ENCODE peak calls at places on chromosomes 7 and 10, in five cellular contexts. S, T, G, Z and N are unnamed samples.

GRCh38 chr10:95474228-95475002 is 86.8 kb downstream of the SORBS1 start:
- DNase-seq in G (no peak), T (no peak), S (peak; percentile 56), Z (no peak), N (no peak)

GRCh38 chr7:24422611-24423010 is 138.6 kb downstream of the NPY start:
- DNase-seq in G (no peak), Z (no peak), S (no peak), T (no peak), N (no peak)

GRCh38 chr7:741850-742249 is 14.8 kb upstream of the PRKAR1B start:
- DNase-seq in T (no peak), S (no peak), Z (no peak), G (no peak), N (no peak)

GRCh38 chr10:84429926-84430520 is 101.6 kb downstream of the CCSER2 start:
- DNase-seq in G (peak; percentile 57), T (peak; percentile 41), Z (peak; percentile 68), S (no peak), N (peak; percentile 56)

GRCh38 chr10:131723601-131724530 is 176.9 kb upstream of the PPP2R2D start:
- DNase-seq in Z (no peak), G (no peak), T (no peak), S (no peak), N (no peak)

GRCh38 chr7:100490483-100491191 is 6.9 kb downstream of the NYAP1 start:
- DNase-seq in S (no peak), Z (peak; percentile 16), G (no peak), T (no peak), N (no peak)

GRCh38 chr7:69657331-69657730 is 59.1 kb downstream of the AUTS2 start:
- DNase-seq in T (no peak), S (no peak), G (no peak), Z (no peak), N (no peak)

GRCh38 chr10:79905322-79906314 is 43.3 kb downstream of the SFTPD start:
- DNase-seq in Z (no peak), G (no peak), S (peak; percentile 20), T (peak; percentile 5), N (no peak)

GRCh38 chr10:109972372-109973001 is 35.3 kb upstream of the ADD3 start:
- DNase-seq in T (no peak), S (no peak), Z (no peak), G (no peak), N (no peak)

GRCh38 chr7:102917436-102918353 is 4.9 kb downstream of the LRRC17 start:
- DNase-seq in G (no peak), T (peak; percentile 34), Z (no peak), S (no peak), N (no peak)

GRCh38 chr7:30472771-30473392 is 5.7 kb downstream of the NOD1 start:
- DNase-seq in T (peak; percentile 53), S (peak; percentile 83), G (no peak), Z (no peak), N (no peak)

GRCh38 chr10:112335104-112335840 is 38.6 kb upstream of the ACSL5 start:
- DNase-seq in G (no peak), T (peak; percentile 8), Z (no peak), S (no peak), N (no peak)

GRCh38 chr10:77898323-77899079 is 28.1 kb downstream of the DLG5 start:
- DNase-seq in T (peak; percentile 42), S (no peak), Z (no peak), G (no peak), N (no peak)

GRCh38 chr10:121157998-121158397 is 306.8 kb downstream of the WDR11 start:
- DNase-seq in S (peak; percentile 47), T (no peak), Z (no peak), G (no peak), N (no peak)
- H3K27ac ChIP-seq in S (no peak overlapping the region), T (no peak overlapping the region), Z (no peak overlapping the region), G (no peak overlapping the region), N (no peak overlapping the region)

GRCh38 chr7:74190259-74190658 is 16.1 kb downstream of the EIF4H start:
- DNase-seq in S (no peak), G (no peak), T (no peak), Z (no peak), N (no peak)
- H3K36me3 ChIP-seq in S (peaks cover 58% of the 10 kb centered on the region), G (peaks cover 77% of the 10 kb centered on the region), T (peaks cover 67% of the 10 kb centered on the region), Z (peaks cover 94% of the 10 kb centered on the region), N (peaks cover 78% of the 10 kb centered on the region)

GRCh38 chr7:46859963-46860475 is 721.9 kb downstream of the TNS3 start:
- DNase-seq in T (no peak), S (peak; percentile 62), Z (no peak), G (no peak), N (no peak)
- H3K27ac ChIP-seq in T (no peak overlapping the region), S (no peak overlapping the region), Z (no peak overlapping the region), G (no peak overlapping the region), N (no peak overlapping the region)

GRCh38 chr7:138918176-138918575 is 63.0 kb downstream of the KIAA1549 start:
- DNase-seq in S (no peak), T (no peak), G (no peak), Z (no peak), N (no peak)

GRCh38 chr7:138918756-138919155 is 62.4 kb downstream of the KIAA1549 start:
- DNase-seq in T (no peak), S (no peak), Z (no peak), G (no peak), N (no peak)

GRCh38 chr7:138917771-138918170 is 63.4 kb downstream of the KIAA1549 start:
- DNase-seq in Z (no peak), S (peak; percentile 18), G (no peak), T (no peak), N (no peak)

GRCh38 chr7:138919912-138920311 is 61.3 kb downstream of the KIAA1549 start:
- DNase-seq in G (no peak), S (no peak), Z (no peak), T (no peak), N (no peak)

DNA sequence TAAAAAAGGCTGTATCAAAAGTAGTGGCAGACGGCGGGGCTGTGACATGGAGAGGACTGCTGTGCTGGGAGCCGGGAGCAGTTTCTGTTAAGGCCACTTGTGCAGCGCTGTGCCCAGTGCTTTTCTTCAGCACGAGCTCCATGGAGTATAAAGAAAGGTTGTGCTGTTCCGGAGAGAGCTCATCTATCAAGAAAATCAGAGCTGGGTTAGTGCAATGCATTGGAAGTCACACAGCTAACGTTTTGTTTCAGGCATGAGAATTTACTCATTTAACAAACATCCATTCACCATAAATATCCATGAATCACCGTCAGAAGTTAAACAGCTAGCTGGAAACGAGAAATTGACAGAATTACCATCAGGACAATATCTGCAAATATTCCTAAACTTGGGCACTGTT is 61.9 kb downstream of the KIAA1549 start:
- DNase-seq in Z (no peak), G (no peak), S (peak; percentile 60), T (no peak), N (no peak)
- H3K36me3 ChIP-seq in Z (no peaks in the 10 kb centered on the region), G (no peaks in the 10 kb centered on the region), S (no peaks in the 10 kb centered on the region), T (peaks cover 9% of the 10 kb centered on the region), N (no peaks in the 10 kb centered on the region)

GRCh38 chr7:141361479-141361878 is 189.7 kb upstream of the AGK start:
- DNase-seq in T (no peak), S (no peak), G (no peak), Z (no peak), N (no peak)

GRCh38 chr7:141360414-141360760 is 190.8 kb upstream of the AGK start:
- DNase-seq in T (no peak), S (no peak), Z (no peak), G (no peak), N (no peak)

GRCh38 chr7:141359740-141360413 is 191.3 kb upstream of the AGK start:
- DNase-seq in Z (no peak), T (no peak), G (no peak), S (peak; percentile 17), N (no peak)

GRCh38 chr7:141356096-141356495 is 195.1 kb upstream of the AGK start:
- DNase-seq in T (no peak), S (peak; percentile 63), G (no peak), Z (no peak), N (no peak)

DNA sequence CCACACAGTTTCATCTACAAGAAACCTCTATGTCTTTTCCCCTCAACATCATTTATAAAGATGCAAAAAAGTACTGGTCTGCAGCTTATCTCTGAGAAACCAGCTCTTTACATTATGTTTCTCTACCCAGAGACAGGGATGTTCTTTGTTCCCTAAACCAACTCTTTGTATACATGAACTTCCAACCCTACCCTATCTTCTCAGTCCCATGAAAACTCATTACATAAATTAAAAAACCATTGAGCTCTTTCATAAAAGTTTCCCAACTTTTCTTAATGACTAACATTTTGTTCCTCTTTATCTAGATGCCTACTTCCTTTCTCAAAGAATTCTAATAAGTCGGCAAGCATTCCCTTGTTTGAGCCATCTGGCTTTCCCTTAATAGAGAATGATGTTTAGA is 192.8 kb upstream of the AGK start:
- DNase-seq in T (no peak), Z (no peak), S (no peak), G (no peak), N (no peak)
- H3K27ac ChIP-seq in T (no peak overlapping the region), Z (no peak overlapping the region), S (no peak overlapping the region), G (no peak overlapping the region), N (no peak overlapping the region)